ENCODE peak calls at places on chromosomes 5 and 9, in nine cellular contexts. B is suprapubic skin, Q is esophagus squamous epithelium, D is uterus, F is heart left ventricle, W is HCT116, Z is IMR-90, N is prostate gland, A is A549. O is an unnamed sample.

GRCh38 chr5:140801494-140801841 is 611 bp downstream of the PCDHA3 start:
- DNase-seq in B (no peak), Q (no peak), D (no peak), F (no peak), W (no peak), Z (no peak), N (no peak), A (peak), O (no peak)

GRCh38 chr9:94779101-94779500 is 52.6 kb downstream of the AOPEP start:
- DNase-seq in B (no peak), Q (no peak), D (no peak), F (no peak), W (no peak), Z (no peak), N (no peak), A (peak), O (no peak)

GRCh38 chr9:35114921-35115341 is 731 bp downstream of the ATOSB start:
- DNase-seq in B (peak), Q (no peak), D (peak), F (peak), W (no peak), Z (no peak), N (no peak), A (peak), O (peak)

GRCh38 chr5:109409061-109409843 is 522 bp downstream of the PJA2 start:
- DNase-seq in B (peak), Q (peak), D (peak), F (peak), W (peak), Z (peak), N (peak), A (peak), O (peak)

GRCh38 chr9:125890793-125891192 is 143.6 kb downstream of the PBX3 start:
- DNase-seq in B (no peak), Q (no peak), D (no peak), F (no peak), W (no peak), Z (no peak), N (no peak), A (no peak), O (no peak)

GRCh38 chr9:2411459-2412215 is 209.9 kb upstream of the VLDLR start:
- DNase-seq in B (no peak), Q (no peak), D (no peak), F (no peak), W (no peak), Z (no peak), N (no peak), A (no peak), O (no peak)

GRCh38 chr9:120891255-120891954 is 14.4 kb upstream of the PHF19 start:
- DNase-seq in B (no peak), Q (no peak), D (no peak), F (no peak), W (no peak), Z (peak), N (no peak), A (no peak), O (no peak)

GRCh38 chr5:164091836-164092235 is 586.4 kb downstream of the MAT2B start:
- DNase-seq in B (no peak), Q (no peak), D (no peak), F (no peak), W (no peak), Z (no peak), N (no peak), A (no peak), O (no peak)

GRCh38 chr5:142946547-142947426 is 176.6 kb downstream of the ARHGAP26 start:
- DNase-seq in B (no peak), Q (no peak), D (no peak), F (no peak), W (no peak), Z (no peak), N (no peak), A (no peak), O (no peak)

GRCh38 chr9:127980056-127980705 is 608 bp downstream of the EEIG1 start:
- DNase-seq in B (no peak), Q (no peak), D (peak), F (peak), W (no peak), Z (no peak), N (peak), A (no peak), O (peak)

GRCh38 chr5:8457187-8458037 is 588.5 kb downstream of the MTRR start:
- DNase-seq in B (peak), Q (peak), D (peak), F (peak), W (no peak), Z (peak), N (peak), A (peak), O (peak)
- TF ChIP-seq POLR2A in B (no peak), Q (peak), D (no peak), F (peak), W (no peak), Z (peak), N (peak), A (no peak), O (no peak)

DNA sequence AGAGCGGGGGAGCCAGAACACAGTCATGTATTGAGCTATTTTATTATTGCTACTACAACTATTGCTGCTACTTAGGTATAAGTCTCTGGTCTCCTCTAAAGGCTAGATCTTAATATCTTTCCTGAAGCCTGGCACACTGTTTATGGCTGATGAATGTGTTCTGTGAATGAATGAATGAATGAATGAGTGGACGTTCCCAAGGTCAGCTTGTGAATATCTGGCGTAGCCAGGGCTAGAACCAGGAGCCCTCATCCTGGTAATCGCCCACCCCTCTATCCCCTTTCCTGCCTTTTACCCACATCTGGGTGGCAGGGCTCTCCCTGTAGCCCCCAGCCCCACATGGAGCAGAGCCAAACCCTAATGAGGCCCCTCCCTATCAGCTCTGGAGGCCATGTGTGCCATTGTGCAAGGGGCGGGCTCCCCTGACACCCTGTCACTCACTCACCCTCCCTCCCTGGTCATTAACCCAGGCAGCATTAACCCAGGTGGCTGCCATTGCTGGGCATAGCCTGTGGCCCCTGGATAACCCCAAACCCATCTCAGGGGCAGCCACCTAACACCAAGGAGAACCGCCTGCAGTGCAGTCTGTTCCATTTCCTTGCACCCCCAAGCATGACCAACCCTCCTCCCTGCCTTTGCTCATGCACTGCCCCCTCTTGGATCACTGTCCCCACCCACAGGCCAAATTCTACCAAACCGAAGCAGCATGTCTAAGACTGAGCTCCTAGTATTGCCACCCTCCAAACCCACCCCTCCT is 2.0 kb upstream of the AKNA start:
- DNase-seq in B (no peak), Q (no peak), D (no peak), F (no peak), W (no peak), Z (no peak), N (no peak), A (no peak), O (peak)
- TF ChIP-seq POLR2A in B (no peak), Q (no peak), D (no peak), F (no peak), W (no peak), Z (no peak), N (no peak), A (no peak), O (no peak)

DNA sequence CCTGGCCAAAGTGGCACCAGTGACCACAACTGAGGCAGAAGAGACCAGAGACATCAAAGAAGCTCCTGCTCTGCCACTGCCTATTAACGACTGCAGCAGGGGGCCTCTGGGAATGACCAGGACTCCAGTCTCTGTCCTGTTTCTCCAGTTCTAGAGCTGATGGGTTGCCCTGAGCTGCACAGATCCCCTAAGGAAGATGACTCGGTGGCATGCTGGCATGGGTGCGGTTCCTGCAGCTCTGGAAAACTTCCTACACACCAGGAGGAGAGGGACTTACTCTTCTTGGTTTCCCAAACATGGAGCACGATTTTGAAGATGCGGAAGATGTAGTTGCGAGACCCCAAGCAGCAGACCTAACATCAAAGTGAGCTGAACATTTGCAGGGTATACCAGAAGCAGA is 2.7 kb downstream of the SLIT3 start:
- DNase-seq in B (no peak), Q (no peak), D (no peak), F (no peak), W (no peak), Z (no peak), N (no peak), A (no peak), O (no peak)
- TF ChIP-seq POLR2A in B (no peak), Q (no peak), D (no peak), F (no peak), W (no peak), Z (no peak), N (no peak), A (no peak), O (no peak)

GRCh38 chr5:53110156-53110555 is 599 bp upstream of the MOCS2 start:
- DNase-seq in B (no peak), Q (no peak), D (no peak), F (no peak), W (no peak), Z (no peak), N (no peak), A (no peak), O (no peak)

GRCh38 chr5:53112909-53113308 is 3.4 kb upstream of the MOCS2 start:
- DNase-seq in B (no peak), Q (no peak), D (no peak), F (no peak), W (no peak), Z (no peak), N (no peak), A (no peak), O (no peak)

GRCh38 chr5:53111139-53111538 is 1.6 kb upstream of the MOCS2 start:
- DNase-seq in B (no peak), Q (no peak), D (no peak), F (no peak), W (no peak), Z (no peak), N (no peak), A (no peak), O (no peak)

GRCh38 chr5:53109041-53109435 is 519 bp downstream of the MOCS2 start:
- DNase-seq in B (no peak), Q (no peak), D (no peak), F (no peak), W (no peak), Z (no peak), N (peak), A (peak), O (no peak)

DNA sequence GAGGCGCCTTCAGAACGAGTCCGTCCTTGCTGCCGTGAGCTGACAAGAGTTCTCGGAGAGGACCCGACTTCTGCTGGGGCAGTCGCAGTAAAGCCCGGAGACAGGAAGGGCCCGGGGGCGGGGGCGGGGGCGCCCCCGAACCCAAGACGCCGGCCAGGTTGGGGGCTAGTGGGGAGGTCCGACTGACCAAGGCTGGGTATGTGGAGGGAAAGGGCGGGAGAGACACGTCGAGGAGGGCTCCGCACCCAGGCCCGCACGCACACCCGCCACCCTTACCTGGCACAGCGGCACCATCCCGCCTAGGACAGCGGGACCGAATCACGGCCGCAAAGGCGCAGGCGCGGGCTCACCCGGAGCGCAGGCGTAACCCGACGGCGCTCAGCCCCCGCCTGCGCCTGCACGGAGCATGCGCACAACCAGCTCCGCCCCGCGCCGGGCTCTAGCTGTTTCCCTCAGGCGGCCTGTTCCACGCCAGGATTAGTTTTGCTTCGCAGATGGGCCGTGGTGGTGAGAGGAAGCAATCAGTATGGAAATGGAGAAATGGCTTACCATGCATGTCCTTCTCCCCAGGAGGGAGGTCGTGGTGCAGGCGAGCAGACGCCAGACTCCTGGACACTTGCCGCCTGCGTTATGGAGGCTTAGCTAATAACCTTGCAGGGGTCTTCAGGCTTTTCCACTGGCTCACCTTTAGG is at the start of gene MOCS2:
- DNase-seq in B (peak), Q (peak), D (peak), F (peak), W (peak), Z (peak), N (peak), A (peak), O (peak)
- TF ChIP-seq POLR2A in B (no peak), Q (peak), D (peak), F (peak), W (peak), Z (peak), N (peak), A (peak), O (peak)

O was measured in Peyer's patch.